ENCODE peak calls at places on chromosomes 1 and 21, in five cellular contexts. One of them, this sample, is unnamed.
A peak's percentile ranks its signal among the peaks of the same experiment; 100 is the strongest.

GRCh38 chr21:35641271-35642016 is 418.9 kb downstream of the SETD4 start:
- DNase-seq in heart left ventricle: no peak
- DNase-seq in CD8-positive, alpha-beta T cell: no peak
- DNase-seq in gastrocnemius medialis: no peak
- DNase-seq in IMR-90: peak; percentile 67
- DNase-seq in this sample: no peak

GRCh38 chr1:114540202-114540601 is 29.2 kb upstream of the TRIM33 start:
- DNase-seq in heart left ventricle: no peak
- DNase-seq in CD8-positive, alpha-beta T cell: no peak
- DNase-seq in gastrocnemius medialis: no peak
- DNase-seq in IMR-90: no peak
- DNase-seq in this sample: no peak

GRCh38 chr1:78114034-78114956 is 68.5 kb downstream of the GIPC2 start:
- DNase-seq in heart left ventricle: peak; percentile 52
- DNase-seq in CD8-positive, alpha-beta T cell: peak; percentile 56
- DNase-seq in gastrocnemius medialis: peak; percentile 47
- DNase-seq in IMR-90: peak; percentile 81
- DNase-seq in this sample: no peak

GRCh38 chr1:156797212-156797871 is 19.3 kb downstream of the SH2D2A start:
- DNase-seq in heart left ventricle: no peak
- DNase-seq in CD8-positive, alpha-beta T cell: peak; percentile 65
- DNase-seq in gastrocnemius medialis: no peak
- DNase-seq in IMR-90: peak; percentile 64
- DNase-seq in this sample: no peak

GRCh38 chr1:200180821-200181220 is 153.3 kb downstream of the NR5A2 start:
- DNase-seq in heart left ventricle: no peak
- DNase-seq in CD8-positive, alpha-beta T cell: no peak
- DNase-seq in gastrocnemius medialis: no peak
- DNase-seq in IMR-90: peak; percentile 59
- DNase-seq in this sample: no peak

GRCh38 chr1:52651904-52652303 is 18.9 kb downstream of the SHISAL2A start:
- DNase-seq in heart left ventricle: no peak
- DNase-seq in CD8-positive, alpha-beta T cell: no peak
- DNase-seq in gastrocnemius medialis: no peak
- DNase-seq in IMR-90: no peak
- DNase-seq in this sample: no peak

GRCh38 chr1:227437495-227438008 is 119.3 kb upstream of the CDC42BPA start:
- DNase-seq in heart left ventricle: no peak
- DNase-seq in CD8-positive, alpha-beta T cell: no peak
- DNase-seq in gastrocnemius medialis: no peak
- DNase-seq in IMR-90: peak; percentile 68
- DNase-seq in this sample: no peak

GRCh38 chr1:208207388-208208131 is 36.6 kb downstream of the PLXNA2 start:
- DNase-seq in heart left ventricle: peak; percentile 63
- DNase-seq in CD8-positive, alpha-beta T cell: no peak
- DNase-seq in gastrocnemius medialis: peak; percentile 42
- DNase-seq in IMR-90: peak; percentile 94
- DNase-seq in this sample: peak; percentile 88

GRCh38 chr1:59076612-59077011 is 220.3 kb upstream of the FGGY start:
- DNase-seq in heart left ventricle: no peak
- DNase-seq in CD8-positive, alpha-beta T cell: no peak
- DNase-seq in gastrocnemius medialis: no peak
- DNase-seq in IMR-90: peak; percentile 34
- DNase-seq in this sample: no peak

GRCh38 chr1:54081306-54082270 is 28.2 kb downstream of the TCEANC2 start:
- DNase-seq in heart left ventricle: peak; percentile 34
- DNase-seq in CD8-positive, alpha-beta T cell: peak; percentile 60
- DNase-seq in gastrocnemius medialis: peak; percentile 53
- DNase-seq in IMR-90: peak; percentile 67
- DNase-seq in this sample: no peak

GRCh38 chr1:54461731-54462596 is 55.8 kb upstream of the SSBP3 start:
- DNase-seq in heart left ventricle: no peak
- DNase-seq in CD8-positive, alpha-beta T cell: no peak
- DNase-seq in gastrocnemius medialis: no peak
- DNase-seq in IMR-90: no peak
- DNase-seq in this sample: no peak

GRCh38 chr1:156146749-156147405 is 6.5 kb upstream of the SEMA4A start:
- DNase-seq in heart left ventricle: no peak
- DNase-seq in CD8-positive, alpha-beta T cell: no peak
- DNase-seq in gastrocnemius medialis: no peak
- DNase-seq in IMR-90: no peak
- DNase-seq in this sample: no peak

GRCh38 chr1:109864960-109865611 is 45.6 kb upstream of the CSF1 start:
- DNase-seq in heart left ventricle: no peak
- DNase-seq in CD8-positive, alpha-beta T cell: no peak
- DNase-seq in gastrocnemius medialis: no peak
- DNase-seq in IMR-90: peak; percentile 42
- DNase-seq in this sample: no peak

GRCh38 chr1:104991702-104992101 is 1242.0 kb downstream of the AMY1C start:
- DNase-seq in heart left ventricle: no peak
- DNase-seq in CD8-positive, alpha-beta T cell: no peak
- DNase-seq in gastrocnemius medialis: no peak
- DNase-seq in IMR-90: no peak
- DNase-seq in this sample: no peak

GRCh38 chr1:27992271-27992670 is 32.5 kb downstream of the XKR8 start:
- DNase-seq in heart left ventricle: peak; percentile 35
- DNase-seq in CD8-positive, alpha-beta T cell: peak; percentile 72
- DNase-seq in gastrocnemius medialis: no peak
- DNase-seq in IMR-90: no peak
- DNase-seq in this sample: no peak

GRCh38 chr1:38547346-38547745 is 312.2 kb downstream of the RRAGC start:
- DNase-seq in heart left ventricle: no peak
- DNase-seq in CD8-positive, alpha-beta T cell: no peak
- DNase-seq in gastrocnemius medialis: no peak
- DNase-seq in IMR-90: peak; percentile 17
- DNase-seq in this sample: no peak

GRCh38 chr1:169132512-169133227 is 26.2 kb downstream of the ATP1B1 start:
- DNase-seq in heart left ventricle: no peak
- DNase-seq in CD8-positive, alpha-beta T cell: no peak
- DNase-seq in gastrocnemius medialis: no peak
- DNase-seq in IMR-90: no peak
- DNase-seq in this sample: no peak

GRCh38 chr1:23996700-23997229 is 16.6 kb upstream of the SRSF10 start:
- DNase-seq in heart left ventricle: no peak
- DNase-seq in CD8-positive, alpha-beta T cell: no peak
- DNase-seq in gastrocnemius medialis: no peak
- DNase-seq in IMR-90: no peak
- DNase-seq in this sample: no peak

GRCh38 chr1:98077691-98078090 is 156.9 kb upstream of the DPYD start:
- DNase-seq in heart left ventricle: no peak
- DNase-seq in CD8-positive, alpha-beta T cell: no peak
- DNase-seq in gastrocnemius medialis: no peak
- DNase-seq in IMR-90: peak; percentile 70
- DNase-seq in this sample: no peak

GRCh38 chr1:100034465-100034864 is 64.7 kb downstream of the SLC35A3 start:
- DNase-seq in heart left ventricle: no peak
- DNase-seq in CD8-positive, alpha-beta T cell: no peak
- DNase-seq in gastrocnemius medialis: no peak
- DNase-seq in IMR-90: peak; percentile 38
- DNase-seq in this sample: no peak

GRCh38 chr1:183987593-183988318 is 49.8 kb downstream of the COLGALT2 start:
- DNase-seq in heart left ventricle: no peak
- DNase-seq in CD8-positive, alpha-beta T cell: no peak
- DNase-seq in gastrocnemius medialis: no peak
- DNase-seq in IMR-90: no peak
- DNase-seq in this sample: no peak

GRCh38 chr1:223035724-223036478 is 107.1 kb downstream of the TLR5 start:
- DNase-seq in heart left ventricle: no peak
- DNase-seq in CD8-positive, alpha-beta T cell: no peak
- DNase-seq in gastrocnemius medialis: no peak
- DNase-seq in IMR-90: no peak
- DNase-seq in this sample: no peak

GRCh38 chr21:46113497-46114176 is 15.7 kb downstream of the COL6A2 start:
- DNase-seq in heart left ventricle: peak; percentile 15
- DNase-seq in CD8-positive, alpha-beta T cell: peak; percentile 23
- DNase-seq in gastrocnemius medialis: peak; percentile 9
- DNase-seq in IMR-90: no peak
- DNase-seq in this sample: peak; percentile 42

GRCh38 chr1:84006574-84006973 is 7.6 kb upstream of the TTLL7 start:
- DNase-seq in heart left ventricle: no peak
- DNase-seq in CD8-positive, alpha-beta T cell: no peak
- DNase-seq in gastrocnemius medialis: no peak
- DNase-seq in IMR-90: no peak
- DNase-seq in this sample: no peak

GRCh38 chr1:204465469-204466415 is 28.9 kb downstream of the PIK3C2B start:
- DNase-seq in heart left ventricle: peak; percentile 54
- DNase-seq in CD8-positive, alpha-beta T cell: no peak
- DNase-seq in gastrocnemius medialis: no peak
- DNase-seq in IMR-90: no peak
- DNase-seq in this sample: no peak

GRCh38 chr1:172390620-172391491 is 29.6 kb upstream of the C1orf105 start:
- DNase-seq in heart left ventricle: peak; percentile 41
- DNase-seq in CD8-positive, alpha-beta T cell: no peak
- DNase-seq in gastrocnemius medialis: no peak
- DNase-seq in IMR-90: no peak
- DNase-seq in this sample: no peak

GRCh38 chr1:111593403-111594127 is 26.0 kb upstream of the RAP1A start:
- DNase-seq in heart left ventricle: peak; percentile 28
- DNase-seq in CD8-positive, alpha-beta T cell: no peak
- DNase-seq in gastrocnemius medialis: no peak
- DNase-seq in IMR-90: no peak
- DNase-seq in this sample: no peak

GRCh38 chr1:232635778-232636356 is 5.9 kb upstream of the SIPA1L2 start:
- DNase-seq in heart left ventricle: no peak
- DNase-seq in CD8-positive, alpha-beta T cell: no peak
- DNase-seq in gastrocnemius medialis: no peak
- DNase-seq in IMR-90: peak; percentile 70
- DNase-seq in this sample: no peak

GRCh38 chr1:17230671-17231310 is 18.1 kb upstream of the PADI3 start:
- DNase-seq in heart left ventricle: no peak
- DNase-seq in CD8-positive, alpha-beta T cell: no peak
- DNase-seq in gastrocnemius medialis: no peak
- DNase-seq in IMR-90: no peak
- DNase-seq in this sample: no peak

GRCh38 chr1:10730985-10731384 is 65.5 kb downstream of the CASZ1 start:
- DNase-seq in heart left ventricle: no peak
- DNase-seq in CD8-positive, alpha-beta T cell: no peak
- DNase-seq in gastrocnemius medialis: no peak
- DNase-seq in IMR-90: peak; percentile 69
- DNase-seq in this sample: no peak

GRCh38 chr1:165686121-165686970 is 12.0 kb downstream of the ALDH9A1 start:
- DNase-seq in heart left ventricle: no peak
- DNase-seq in CD8-positive, alpha-beta T cell: no peak
- DNase-seq in gastrocnemius medialis: no peak
- DNase-seq in IMR-90: no peak
- DNase-seq in this sample: no peak

GRCh38 chr1:200242379-200243041 is 167.3 kb downstream of the ZNF281 start:
- DNase-seq in heart left ventricle: no peak
- DNase-seq in CD8-positive, alpha-beta T cell: no peak
- DNase-seq in gastrocnemius medialis: no peak
- DNase-seq in IMR-90: peak; percentile 54
- DNase-seq in this sample: no peak

GRCh38 chr1:212951058-212951923 is 950 bp downstream of the VASH2 start:
- DNase-seq in heart left ventricle: no peak
- DNase-seq in CD8-positive, alpha-beta T cell: no peak
- DNase-seq in gastrocnemius medialis: no peak
- DNase-seq in IMR-90: no peak
- DNase-seq in this sample: no peak

GRCh38 chr1:147472953-147473734 is 68.2 kb upstream of the BCL9 start:
- DNase-seq in heart left ventricle: no peak
- DNase-seq in CD8-positive, alpha-beta T cell: no peak
- DNase-seq in gastrocnemius medialis: no peak
- DNase-seq in IMR-90: peak; percentile 20
- DNase-seq in this sample: no peak
- H3K4me3 ChIP-seq in heart left ventricle: no peak overlapping the region
- H3K4me3 ChIP-seq in CD8-positive, alpha-beta T cell: no peak overlapping the region
- H3K4me3 ChIP-seq in gastrocnemius medialis: no peak overlapping the region
- H3K4me3 ChIP-seq in IMR-90: no peak overlapping the region
- H3K4me3 ChIP-seq in this sample: no peak overlapping the region

GRCh38 chr1:36285450-36286101 is 20.6 kb upstream of the SH3D21 start:
- DNase-seq in heart left ventricle: peak; percentile 70
- DNase-seq in CD8-positive, alpha-beta T cell: peak; percentile 65
- DNase-seq in gastrocnemius medialis: peak; percentile 73
- DNase-seq in IMR-90: peak; percentile 92
- DNase-seq in this sample: peak; percentile 72

GRCh38 chr1:36287595-36287994 is 18.6 kb upstream of the SH3D21 start:
- DNase-seq in heart left ventricle: no peak
- DNase-seq in CD8-positive, alpha-beta T cell: no peak
- DNase-seq in gastrocnemius medialis: peak; percentile 23
- DNase-seq in IMR-90: no peak
- DNase-seq in this sample: no peak

GRCh38 chr1:36284517-36284916 is 21.7 kb upstream of the SH3D21 start:
- DNase-seq in heart left ventricle: no peak
- DNase-seq in CD8-positive, alpha-beta T cell: no peak
- DNase-seq in gastrocnemius medialis: peak; percentile 5
- DNase-seq in IMR-90: no peak
- DNase-seq in this sample: no peak

GRCh38 chr1:36284061-36284460 is 22.1 kb upstream of the SH3D21 start:
- DNase-seq in heart left ventricle: no peak
- DNase-seq in CD8-positive, alpha-beta T cell: no peak
- DNase-seq in gastrocnemius medialis: no peak
- DNase-seq in IMR-90: no peak
- DNase-seq in this sample: no peak

GRCh38 chr1:36286802-36287201 is 19.4 kb upstream of the SH3D21 start:
- DNase-seq in heart left ventricle: no peak
- DNase-seq in CD8-positive, alpha-beta T cell: no peak
- DNase-seq in gastrocnemius medialis: peak; percentile 18
- DNase-seq in IMR-90: no peak
- DNase-seq in this sample: no peak
- H3K36me3 ChIP-seq in heart left ventricle: peaks cover 95% of the 10 kb centered on the region
- H3K36me3 ChIP-seq in CD8-positive, alpha-beta T cell: peaks cover 66% of the 10 kb centered on the region
- H3K36me3 ChIP-seq in gastrocnemius medialis: no peaks in the 10 kb centered on the region
- H3K36me3 ChIP-seq in IMR-90: peaks cover 47% of the 10 kb centered on the region
- H3K36me3 ChIP-seq in this sample: peaks cover 76% of the 10 kb centered on the region

DNA sequence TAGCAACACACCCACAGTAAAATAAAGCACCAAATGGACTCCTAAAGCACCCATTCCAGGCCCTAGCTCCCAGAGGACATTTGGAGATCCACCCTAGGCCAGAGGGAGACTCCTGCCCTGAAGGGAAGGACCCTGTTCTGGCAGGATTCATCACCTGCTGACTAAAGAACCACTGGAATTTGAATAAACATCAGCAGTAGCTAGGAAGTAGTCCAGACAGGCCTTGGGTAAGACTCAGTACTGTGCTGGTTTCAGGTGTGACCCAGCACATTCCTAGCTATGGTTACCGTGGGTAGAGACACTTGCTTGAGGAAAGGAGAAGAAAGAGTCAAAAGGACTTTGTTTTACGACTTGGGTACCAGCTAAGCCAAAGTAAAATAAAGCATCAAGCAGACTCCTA is 92.7 kb upstream of the LRRC7 start:
- DNase-seq in heart left ventricle: no peak
- DNase-seq in CD8-positive, alpha-beta T cell: no peak
- DNase-seq in gastrocnemius medialis: no peak
- DNase-seq in IMR-90: no peak
- DNase-seq in this sample: no peak
- TF ChIP-seq CTCF in heart left ventricle: no peak
- TF ChIP-seq CTCF in CD8-positive, alpha-beta T cell: no peak
- TF ChIP-seq CTCF in gastrocnemius medialis: no peak
- TF ChIP-seq CTCF in IMR-90: no peak
- TF ChIP-seq CTCF in this sample: no peak

DNA sequence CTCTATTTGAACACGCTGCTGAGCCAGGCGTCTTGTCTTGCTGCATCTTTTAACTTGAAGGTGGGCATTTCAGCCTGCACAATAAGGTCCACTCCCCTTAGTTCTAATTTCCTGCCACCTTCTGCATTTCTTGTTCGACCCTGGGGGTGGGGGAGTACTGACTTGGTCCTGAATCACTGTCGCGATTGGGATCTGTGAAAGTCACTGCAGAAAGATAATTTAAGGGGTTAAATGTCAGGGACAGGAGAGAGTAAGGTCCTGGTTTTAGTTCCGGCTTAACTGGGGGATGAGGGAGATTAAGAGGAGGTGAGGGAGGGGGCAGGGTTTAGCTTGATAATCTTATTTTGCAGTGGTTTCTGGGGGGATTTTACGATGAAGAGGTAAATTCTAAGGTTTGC is 128.1 kb downstream of the MRPS6 start:
- DNase-seq in heart left ventricle: no peak
- DNase-seq in CD8-positive, alpha-beta T cell: no peak
- DNase-seq in gastrocnemius medialis: no peak
- DNase-seq in IMR-90: no peak
- DNase-seq in this sample: no peak
- H3K4me3 ChIP-seq in heart left ventricle: peak overlapping the region; percentile 56
- H3K4me3 ChIP-seq in CD8-positive, alpha-beta T cell: peak overlapping the region; percentile 56
- H3K4me3 ChIP-seq in gastrocnemius medialis: peak overlapping the region; percentile 48
- H3K4me3 ChIP-seq in IMR-90: peak overlapping the region; percentile 50
- H3K4me3 ChIP-seq in this sample: peak overlapping the region; percentile 34

This sample was measured in right atrium auricular region.